ENCODE peak calls at places on chromosomes 12 and 14, in five cellular contexts. V, F, U, E and H are unnamed samples.

GRCh38 chr12:86249856-86250255 is 6.3 kb downstream of the MGAT4C start:
- DNase-seq in V (no peak), F (no peak), U (no peak), E (no peak), H (no peak)

GRCh38 chr12:1870086-1870485 is 48.4 kb downstream of the CACNA2D4 start:
- DNase-seq in V (no peak), F (no peak), U (no peak), E (peak), H (no peak)

GRCh38 chr12:4169522-4169921 is 104.0 kb upstream of the CCND2 start:
- DNase-seq in V (no peak), F (no peak), U (no peak), E (peak), H (no peak)

GRCh38 chr12:47377414-47378221 is 297.9 kb upstream of the AMIGO2 start:
- DNase-seq in V (no peak), F (peak), U (no peak), E (no peak), H (no peak)

GRCh38 chr12:94152292-94153083 is 4.1 kb downstream of the PLXNC1 start:
- DNase-seq in V (no peak), F (no peak), U (peak), E (no peak), H (no peak)

GRCh38 chr12:21416611-21417121 is 20.8 kb upstream of the PYROXD1 start:
- DNase-seq in V (no peak), F (no peak), U (peak), E (no peak), H (no peak)

GRCh38 chr12:124475295-124476010 is 92.0 kb downstream of the NCOR2 start:
- DNase-seq in V (no peak), F (no peak), U (no peak), E (no peak), H (no peak)

GRCh38 chr12:65977384-65977783 is 153.1 kb downstream of the HMGA2 start:
- DNase-seq in V (no peak), F (no peak), U (no peak), E (no peak), H (no peak)

GRCh38 chr12:48960834-48961233 is 3.5 kb upstream of the ARF3 start:
- DNase-seq in V (no peak), F (no peak), U (no peak), E (no peak), H (no peak)

GRCh38 chr12:104516821-104517220 is 60.1 kb downstream of the CHST11 start:
- DNase-seq in V (no peak), F (no peak), U (no peak), E (no peak), H (no peak)

GRCh38 chr12:1531654-1532366 is 62.6 kb downstream of the FBXL14 start:
- DNase-seq in V (peak), F (no peak), U (no peak), E (no peak), H (no peak)

GRCh38 chr12:12724421-12725085 is 7.4 kb downstream of the CDKN1B start:
- DNase-seq in V (no peak), F (peak), U (no peak), E (peak), H (no peak)

GRCh38 chr14:71722885-71723284 is 209.3 kb upstream of the RGS6 start:
- DNase-seq in V (no peak), F (no peak), U (no peak), E (no peak), H (no peak)

GRCh38 chr12:61355105-61355504 is 905.1 kb upstream of the USP15 start:
- DNase-seq in V (no peak), F (no peak), U (no peak), E (no peak), H (no peak)

GRCh38 chr14:39381366-39381765 is 50.9 kb downstream of the FBXO33 start:
- DNase-seq in V (no peak), F (no peak), U (no peak), E (no peak), H (no peak)

GRCh38 chr14:101006008-101006407 is 102.5 kb upstream of the RTL1 start:
- DNase-seq in V (no peak), F (no peak), U (no peak), E (peak), H (no peak)

GRCh38 chr12:47591387-47591786 is 114.4 kb downstream of the RPAP3 start:
- DNase-seq in V (no peak), F (no peak), U (no peak), E (no peak), H (no peak)

GRCh38 chr12:127810026-127810425 is 456.9 kb upstream of the TMEM132C start:
- DNase-seq in V (no peak), F (no peak), U (no peak), E (no peak), H (no peak)

GRCh38 chr12:22380029-22380428 is 45.5 kb upstream of the ST8SIA1 start:
- DNase-seq in V (no peak), F (peak), U (no peak), E (no peak), H (no peak)

DNA sequence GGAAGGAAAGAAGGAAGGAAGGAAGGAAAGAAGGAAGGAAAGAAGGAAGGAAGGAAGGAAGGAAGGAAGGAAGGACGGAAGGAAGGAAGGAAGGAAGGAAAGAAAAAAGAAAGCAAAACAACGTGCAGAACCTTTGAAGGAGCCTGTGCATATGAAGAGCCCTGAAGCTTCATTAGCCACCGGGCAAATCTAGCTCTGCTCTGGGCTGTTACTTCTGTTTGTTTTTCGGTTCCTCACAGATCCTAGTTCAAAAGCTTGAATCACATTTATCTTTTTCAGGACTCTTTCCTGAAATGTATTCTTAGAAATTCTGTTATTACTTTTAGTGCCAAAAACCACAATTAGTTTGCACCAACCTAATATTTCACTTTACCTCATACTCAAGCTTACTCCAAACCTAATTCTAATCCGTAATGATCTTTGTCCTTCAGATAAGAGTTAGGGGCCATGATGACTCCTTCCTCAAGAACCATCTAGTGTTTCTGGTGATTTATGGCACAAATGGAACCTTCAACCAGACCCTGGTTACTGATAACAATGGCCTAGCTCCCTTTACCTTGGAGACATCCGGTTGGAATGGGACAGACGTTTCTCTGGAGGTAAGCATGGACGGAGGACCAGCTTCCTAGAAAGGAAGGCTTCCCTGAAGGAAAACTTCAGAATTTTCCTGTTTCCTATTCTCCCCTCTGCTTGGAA is 18.7 kb downstream of the A2ML1 start:
- DNase-seq in V (no peak), F (no peak), U (no peak), E (no peak), H (no peak)
- TF ChIP-seq SRF in V (no peak), F (no peak), U (no peak), E (no peak), H (no peak)

DNA sequence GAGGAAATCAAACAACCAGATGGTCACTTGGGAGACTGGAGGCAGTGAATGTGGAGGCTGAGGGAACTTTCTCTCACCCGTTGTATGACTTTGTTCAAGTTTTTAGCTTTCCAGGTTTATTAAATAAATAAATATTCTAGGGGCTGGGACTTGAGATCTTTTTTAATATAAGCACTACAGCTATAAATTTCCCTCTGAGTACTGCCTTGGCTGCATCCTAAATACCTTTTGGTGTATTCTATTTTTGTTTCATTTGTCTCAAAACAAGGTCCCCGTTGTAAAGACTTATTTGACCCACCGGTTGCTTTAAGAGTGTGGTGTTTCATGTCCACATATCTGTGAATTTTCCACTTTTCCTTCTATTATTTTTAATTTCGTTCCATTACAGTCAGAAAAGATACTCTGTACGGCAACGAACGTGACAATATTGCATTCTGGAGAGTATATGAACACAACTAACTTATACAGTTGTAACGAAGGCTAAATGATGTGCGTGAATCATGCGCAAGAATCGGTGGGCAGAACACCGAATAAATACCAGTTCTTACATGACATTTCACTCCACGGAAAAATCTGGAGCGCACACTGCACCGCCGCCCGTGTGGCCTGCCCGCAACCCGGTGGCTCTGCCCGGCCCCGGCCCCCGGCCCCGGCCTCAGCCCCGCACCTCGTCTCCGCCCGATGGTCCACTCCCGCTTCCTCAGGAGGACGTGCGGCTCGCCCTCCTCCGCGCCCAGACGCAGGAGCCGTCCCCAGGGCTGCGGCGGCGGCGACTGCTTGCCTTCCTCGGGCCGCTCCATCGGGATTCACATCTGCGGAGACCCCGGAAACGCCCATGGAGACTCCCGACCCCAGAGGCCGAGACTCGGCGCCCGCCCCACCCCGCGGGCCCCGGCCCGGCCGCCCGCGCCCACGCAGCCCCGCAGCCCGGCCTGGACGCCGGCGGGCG is 602 bp downstream of the CHFR start:
- DNase-seq in V (no peak), F (no peak), U (peak), E (no peak), H (no peak)
- TF ChIP-seq YY1 in V (no peak), F (no peak), U (no peak), E (no peak), H (no peak)

DNA sequence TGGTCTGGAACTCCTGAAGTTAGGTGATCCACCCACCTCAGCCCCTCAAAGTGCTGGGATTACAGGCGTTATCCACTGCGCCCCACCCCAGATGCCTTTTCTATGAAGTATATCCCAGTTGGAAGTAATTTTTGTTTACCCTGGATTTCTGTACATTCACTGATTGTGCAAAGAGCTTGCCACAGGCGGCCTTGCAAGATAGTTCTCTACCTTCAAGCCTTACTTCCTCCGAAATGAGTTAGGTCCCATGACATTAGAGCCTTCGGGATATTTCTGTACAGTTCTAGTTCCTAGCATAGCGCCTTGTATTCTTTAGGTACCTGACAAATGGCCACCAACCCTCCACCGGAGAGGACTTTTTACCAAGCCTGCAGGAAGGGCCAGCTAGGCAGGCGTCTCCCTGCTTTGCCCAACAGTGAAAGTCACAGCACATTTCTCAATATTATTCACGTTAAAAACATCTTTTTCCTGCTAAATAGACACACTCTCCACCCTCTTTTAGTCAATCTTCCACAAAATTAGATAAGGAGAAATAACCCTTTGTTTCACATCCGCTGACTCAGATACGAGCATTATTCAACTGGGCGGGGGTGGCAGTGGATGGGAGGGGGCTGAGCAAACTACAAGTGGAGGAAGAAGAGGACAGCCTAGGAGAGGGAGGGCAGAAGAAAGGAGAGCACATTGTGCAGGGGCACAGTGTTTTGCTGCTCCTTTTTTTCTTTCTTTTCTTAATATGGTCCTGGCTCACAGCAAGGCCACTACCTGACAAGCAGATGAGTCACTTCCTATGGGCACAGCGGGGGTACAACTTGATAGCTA is 40.0 kb upstream of the CAPRIN2 start:
- DNase-seq in V (no peak), F (no peak), U (peak), E (no peak), H (peak)
- H3K4me3 ChIP-seq in V (no peak), F (no peak), U (peak), E (peak), H (peak)

GRCh38 chr14:54090274-54090673 is 133.6 kb upstream of the BMP4 start:
- DNase-seq in V (no peak), F (no peak), U (no peak), E (no peak), H (no peak)

GRCh38 chr14:54098536-54098935 is 141.9 kb upstream of the BMP4 start:
- DNase-seq in V (no peak), F (no peak), U (no peak), E (no peak), H (no peak)

DNA sequence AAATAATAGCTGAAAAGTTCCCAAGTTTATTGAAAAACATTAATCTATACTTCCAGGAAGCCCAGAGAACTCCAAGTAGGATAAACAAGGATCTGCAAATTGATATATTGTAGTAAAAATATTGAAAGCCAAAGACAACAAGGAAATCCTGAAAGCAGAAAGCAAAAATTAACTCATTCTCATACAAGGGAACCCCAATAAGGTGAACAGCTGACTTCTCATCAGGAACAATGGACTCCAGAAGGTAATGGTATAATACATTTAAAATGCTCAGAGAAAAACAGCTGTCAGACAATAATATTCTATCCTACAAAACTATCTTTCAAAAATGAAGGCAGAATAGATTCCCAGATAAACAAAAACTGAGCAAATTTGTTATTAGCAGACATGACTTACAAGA is 138.1 kb upstream of the BMP4 start:
- DNase-seq in V (no peak), F (no peak), U (no peak), E (no peak), H (no peak)
- TF ChIP-seq SRF in V (no peak), F (no peak), U (no peak), E (no peak), H (no peak)

GRCh38 chr12:108879615-108880254 is at the start of gene DAO:
- DNase-seq in V (no peak), F (no peak), U (peak), E (no peak), H (no peak)

GRCh38 chr12:108881953-108882352 is 2.1 kb downstream of the DAO start:
- DNase-seq in V (no peak), F (no peak), U (no peak), E (no peak), H (no peak)

GRCh38 chr12:108886873-108887629 is 7.2 kb downstream of the DAO start:
- DNase-seq in V (no peak), F (no peak), U (no peak), E (no peak), H (no peak)

GRCh38 chr12:108888031-108888430 is 8.1 kb downstream of the DAO start:
- DNase-seq in V (no peak), F (no peak), U (no peak), E (no peak), H (no peak)

DNA sequence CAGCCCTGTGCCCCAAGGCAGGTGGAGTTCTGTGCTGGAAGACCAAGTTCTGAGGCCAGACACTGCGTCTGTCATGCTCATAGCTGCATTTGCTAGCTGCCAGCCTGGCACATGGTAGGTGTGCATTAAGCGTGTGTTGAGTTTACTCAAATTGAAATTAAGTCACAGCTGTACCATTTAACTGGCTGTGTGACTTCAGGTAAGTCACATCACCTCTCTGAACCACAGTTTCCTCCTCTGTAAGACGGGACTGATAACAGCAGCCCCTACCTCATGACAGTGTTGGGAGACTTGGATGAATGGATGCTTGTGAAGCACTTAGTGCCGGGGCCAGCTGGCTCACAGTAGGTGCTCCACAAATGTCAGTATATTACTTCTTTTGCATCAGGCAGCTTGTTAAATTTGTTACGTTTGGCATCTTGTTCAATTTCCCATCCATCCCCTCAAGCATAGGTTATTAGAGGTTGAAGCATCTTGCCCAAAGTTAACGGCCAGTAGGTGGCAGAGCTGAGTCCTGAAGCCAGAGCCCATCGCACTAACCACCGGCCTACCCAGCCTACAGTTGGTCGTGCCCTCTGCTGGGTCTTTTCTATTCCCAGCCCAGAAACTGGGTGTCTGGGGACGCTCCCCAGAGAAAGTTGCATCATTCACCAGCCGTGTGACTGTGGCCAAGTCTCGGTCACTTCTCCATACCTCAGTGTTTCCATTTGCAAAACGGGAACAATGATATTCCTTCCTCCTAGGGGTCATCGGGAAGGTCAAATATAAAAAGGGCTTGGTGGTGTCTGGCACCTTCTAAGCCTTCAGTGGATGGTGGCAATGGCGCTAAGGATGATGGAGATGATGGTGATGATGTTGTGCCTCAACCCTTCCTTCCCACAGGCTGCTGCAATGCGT is 4.5 kb downstream of the DAO start:
- DNase-seq in V (no peak), F (peak), U (peak), E (peak), H (peak)
- TF ChIP-seq YY1 in V (peak), F (no peak), U (no peak), E (peak), H (no peak)

GRCh38 chr14:90062852-90063539 is 1.2 kb downstream of the KCNK13 start:
- DNase-seq in V (no peak), F (no peak), U (no peak), E (peak), H (no peak)
- H3K4me3 ChIP-seq in V (peak), F (no peak), U (no peak), E (peak), H (no peak)

DNA sequence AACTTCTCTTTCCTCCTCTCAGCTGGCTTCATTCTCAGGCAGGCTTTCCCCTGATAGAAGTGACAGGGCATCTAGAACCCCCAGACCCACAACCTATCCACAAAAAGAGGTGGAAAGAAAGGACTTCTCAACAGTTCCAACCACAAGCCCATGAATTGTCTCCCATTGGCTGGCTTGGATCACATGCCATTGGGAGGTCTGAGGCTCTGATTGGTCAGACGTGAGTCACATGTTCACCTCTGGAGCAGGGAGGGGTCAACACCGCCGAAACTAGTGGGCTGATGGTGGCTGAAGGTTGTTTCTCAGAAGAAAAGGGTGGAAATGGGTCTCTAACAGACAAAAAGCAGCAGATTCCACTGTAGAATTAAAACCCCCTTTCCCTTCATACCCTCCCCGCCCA is 47.3 kb downstream of the DRAM1 start:
- DNase-seq in V (no peak), F (peak), U (no peak), E (no peak), H (no peak)
- TF ChIP-seq SRF in V (no peak), F (no peak), U (no peak), E (no peak), H (no peak)

DNA sequence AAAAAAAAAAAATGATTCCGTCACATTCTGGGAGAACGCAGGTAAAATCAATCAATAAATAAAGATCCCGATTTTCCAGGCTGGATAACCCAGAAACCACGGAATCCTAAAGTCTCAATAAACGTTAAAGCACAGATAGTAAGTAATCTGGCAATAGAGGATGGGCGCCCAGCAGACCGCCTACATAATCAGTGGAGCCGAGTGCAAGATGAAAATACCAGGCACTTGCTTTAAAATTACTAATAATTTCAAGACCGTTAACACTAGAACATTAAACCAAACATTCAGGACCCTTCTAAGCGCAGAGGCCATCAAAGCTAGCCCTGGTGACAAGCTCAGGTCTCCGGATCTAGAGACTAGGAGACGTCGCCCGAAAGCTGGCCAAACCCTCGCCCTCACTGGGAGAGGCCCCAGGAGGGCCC is 1.2 kb upstream of the DCAF11 start:
- DNase-seq in V (no peak), F (no peak), U (no peak), E (no peak), H (no peak)
- TF ChIP-seq YY1 in V (no peak), F (no peak), U (no peak), E (no peak), H (no peak)